ENCODE peak calls at places on chromosome 13, in four cellular contexts. One of them, this sample, is unnamed.
A peak's percentile ranks its signal among the peaks of the same experiment; 100 is the strongest.

GRCh38 chr13:29472317-29472961 is 123.0 kb downstream of the SLC7A1 start:
- DNase-seq in adrenal gland: peak; percentile 42
- DNase-seq in MCF 10A: peak; percentile 72
- DNase-seq in epithelial cell of esophagus: peak; percentile 72
- DNase-seq in this sample: no peak

GRCh38 chr13:113904411-113904810 is 40.5 kb upstream of the GAS6 start:
- DNase-seq in adrenal gland: peak; percentile 37
- DNase-seq in MCF 10A: peak; percentile 75
- DNase-seq in epithelial cell of esophagus: peak; percentile 61
- DNase-seq in this sample: peak; percentile 7

GRCh38 chr13:71712988-71713653 is 153.9 kb downstream of the DACH1 start:
- DNase-seq in MCF 10A: no peak
- DNase-seq in epithelial cell of esophagus: peak; percentile 5
- DNase-seq in adrenal gland: no peak
- DNase-seq in this sample: no peak

GRCh38 chr13:61770697-61771096 is 355.0 kb upstream of the PCDH20 start:
- DNase-seq in MCF 10A: no peak
- DNase-seq in epithelial cell of esophagus: no peak
- DNase-seq in adrenal gland: no peak
- DNase-seq in this sample: no peak

GRCh38 chr13:85657942-85658341 is 141.3 kb downstream of the SLITRK6 start:
- DNase-seq in adrenal gland: no peak
- DNase-seq in MCF 10A: no peak
- DNase-seq in epithelial cell of esophagus: no peak
- DNase-seq in this sample: no peak

GRCh38 chr13:65133094-65133493 is 2097.0 kb downstream of the PCDH9 start:
- DNase-seq in epithelial cell of esophagus: peak; percentile 10
- DNase-seq in MCF 10A: no peak
- DNase-seq in adrenal gland: no peak
- DNase-seq in this sample: no peak

GRCh38 chr13:43128504-43128929 is 105.1 kb downstream of the DNAJC15 start:
- DNase-seq in adrenal gland: no peak
- DNase-seq in MCF 10A: no peak
- DNase-seq in epithelial cell of esophagus: no peak
- DNase-seq in this sample: no peak

GRCh38 chr13:112968380-112968909 is 569 bp upstream of the MCF2L start:
- DNase-seq in adrenal gland: peak; percentile 45
- DNase-seq in epithelial cell of esophagus: no peak
- DNase-seq in MCF 10A: no peak
- DNase-seq in this sample: no peak

GRCh38 chr13:26497991-26498423 is 59.5 kb upstream of the WASF3 start:
- DNase-seq in epithelial cell of esophagus: peak; percentile 60
- DNase-seq in MCF 10A: peak; percentile 27
- DNase-seq in adrenal gland: no peak
- DNase-seq in this sample: no peak

GRCh38 chr13:62129000-62129551 is 713.4 kb upstream of the PCDH20 start:
- DNase-seq in epithelial cell of esophagus: no peak
- DNase-seq in MCF 10A: no peak
- DNase-seq in adrenal gland: no peak
- DNase-seq in this sample: no peak

GRCh38 chr13:32228330-32229041 is 86.7 kb downstream of the ZAR1L start:
- DNase-seq in MCF 10A: peak; percentile 35
- DNase-seq in epithelial cell of esophagus: peak; percentile 36
- DNase-seq in adrenal gland: no peak
- DNase-seq in this sample: no peak

GRCh38 chr13:36839281-36839680 is 20.3 kb downstream of the RFXAP start:
- DNase-seq in adrenal gland: no peak
- DNase-seq in epithelial cell of esophagus: no peak
- DNase-seq in MCF 10A: no peak
- DNase-seq in this sample: no peak

GRCh38 chr13:38662362-38662761 is 24.5 kb upstream of the FREM2 start:
- DNase-seq in MCF 10A: peak; percentile 53
- DNase-seq in epithelial cell of esophagus: peak; percentile 54
- DNase-seq in adrenal gland: peak; percentile 67
- DNase-seq in this sample: no peak

GRCh38 chr13:100428966-100429365 is 159.6 kb downstream of the GGACT start:
- DNase-seq in MCF 10A: no peak
- DNase-seq in epithelial cell of esophagus: no peak
- DNase-seq in adrenal gland: no peak
- DNase-seq in this sample: no peak

GRCh38 chr13:25588336-25589060 is 216.7 kb downstream of the ATP8A2 start:
- DNase-seq in MCF 10A: no peak
- DNase-seq in adrenal gland: no peak
- DNase-seq in epithelial cell of esophagus: no peak
- DNase-seq in this sample: no peak

GRCh38 chr13:94987869-94988268 is 275.5 kb upstream of the SOX21 start:
- DNase-seq in epithelial cell of esophagus: peak; percentile 57
- DNase-seq in MCF 10A: no peak
- DNase-seq in adrenal gland: no peak
- DNase-seq in this sample: no peak

GRCh38 chr13:62246581-62246980 is 830.9 kb upstream of the PCDH20 start:
- DNase-seq in adrenal gland: no peak
- DNase-seq in MCF 10A: no peak
- DNase-seq in epithelial cell of esophagus: no peak
- DNase-seq in this sample: no peak

GRCh38 chr13:45473627-45474026 is 8.9 kb downstream of the COG3 start:
- DNase-seq in adrenal gland: no peak
- DNase-seq in MCF 10A: no peak
- DNase-seq in epithelial cell of esophagus: no peak
- DNase-seq in this sample: no peak

GRCh38 chr13:54633461-54633860 is 1604.8 kb downstream of the OLFM4 start:
- DNase-seq in MCF 10A: no peak
- DNase-seq in adrenal gland: no peak
- DNase-seq in epithelial cell of esophagus: no peak
- DNase-seq in this sample: no peak

GRCh38 chr13:35332134-35332533 is 144.4 kb downstream of the MAB21L1 start:
- DNase-seq in adrenal gland: no peak
- DNase-seq in MCF 10A: no peak
- DNase-seq in epithelial cell of esophagus: no peak
- DNase-seq in this sample: no peak

GRCh38 chr13:36882829-36883390 is 37.1 kb downstream of the SMAD9 start:
- DNase-seq in MCF 10A: no peak
- DNase-seq in adrenal gland: no peak
- DNase-seq in epithelial cell of esophagus: no peak
- DNase-seq in this sample: no peak

GRCh38 chr13:21676611-21677021 is 5.7 kb downstream of the FGF9 start:
- DNase-seq in MCF 10A: peak; percentile 27
- DNase-seq in epithelial cell of esophagus: peak; percentile 48
- DNase-seq in adrenal gland: peak; percentile 26
- DNase-seq in this sample: no peak

GRCh38 chr13:85725433-85725832 is 73.8 kb downstream of the SLITRK6 start:
- DNase-seq in epithelial cell of esophagus: peak; percentile 38
- DNase-seq in adrenal gland: no peak
- DNase-seq in MCF 10A: no peak
- DNase-seq in this sample: no peak

GRCh38 chr13:110161112-110161897 is 145.7 kb downstream of the COL4A1 start:
- DNase-seq in epithelial cell of esophagus: peak; percentile 24
- DNase-seq in adrenal gland: no peak
- DNase-seq in MCF 10A: no peak
- DNase-seq in this sample: no peak

GRCh38 chr13:57629821-57630235 is 1.7 kb upstream of the PCDH17 start:
- DNase-seq in adrenal gland: peak; percentile 81
- DNase-seq in epithelial cell of esophagus: peak; percentile 46
- DNase-seq in MCF 10A: no peak
- DNase-seq in this sample: peak; percentile 95

DNA sequence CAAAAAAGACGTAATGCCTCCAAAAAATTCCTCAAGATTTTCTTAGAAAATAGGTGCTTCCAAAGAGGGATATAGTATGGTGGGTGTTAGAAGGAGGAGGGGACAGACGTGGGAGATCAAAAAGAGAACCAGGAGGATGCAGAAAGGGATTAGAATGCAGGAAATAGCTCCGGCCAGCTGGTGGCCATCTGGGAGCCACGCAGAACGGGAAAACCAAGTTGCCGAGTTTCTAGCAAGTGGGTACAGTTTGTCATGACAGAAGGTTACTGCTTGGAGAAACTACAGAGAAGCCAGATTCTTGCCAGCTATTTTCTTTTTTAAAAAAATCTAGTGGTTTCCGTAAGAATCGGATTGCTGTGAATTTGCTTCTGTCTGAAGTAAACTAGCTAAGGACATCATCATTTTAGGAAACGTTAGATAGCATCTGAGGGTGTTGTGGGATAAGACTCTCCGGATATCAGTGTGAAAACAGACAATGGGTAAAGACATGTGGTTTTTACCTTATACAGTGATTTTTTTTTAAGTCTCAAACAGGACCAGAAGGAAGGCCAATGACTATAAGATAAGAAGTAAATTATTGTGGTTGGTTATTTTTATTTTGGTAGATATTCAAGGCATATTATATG is 104.9 kb downstream of the HSPH1 start:
- DNase-seq in adrenal gland: no peak
- DNase-seq in MCF 10A: no peak
- DNase-seq in epithelial cell of esophagus: no peak
- DNase-seq in this sample: no peak
- TF ChIP-seq CTCF in adrenal gland: no peak
- TF ChIP-seq CTCF in MCF 10A: no peak
- TF ChIP-seq CTCF in epithelial cell of esophagus: no peak
- TF ChIP-seq CTCF in this sample: no peak

DNA sequence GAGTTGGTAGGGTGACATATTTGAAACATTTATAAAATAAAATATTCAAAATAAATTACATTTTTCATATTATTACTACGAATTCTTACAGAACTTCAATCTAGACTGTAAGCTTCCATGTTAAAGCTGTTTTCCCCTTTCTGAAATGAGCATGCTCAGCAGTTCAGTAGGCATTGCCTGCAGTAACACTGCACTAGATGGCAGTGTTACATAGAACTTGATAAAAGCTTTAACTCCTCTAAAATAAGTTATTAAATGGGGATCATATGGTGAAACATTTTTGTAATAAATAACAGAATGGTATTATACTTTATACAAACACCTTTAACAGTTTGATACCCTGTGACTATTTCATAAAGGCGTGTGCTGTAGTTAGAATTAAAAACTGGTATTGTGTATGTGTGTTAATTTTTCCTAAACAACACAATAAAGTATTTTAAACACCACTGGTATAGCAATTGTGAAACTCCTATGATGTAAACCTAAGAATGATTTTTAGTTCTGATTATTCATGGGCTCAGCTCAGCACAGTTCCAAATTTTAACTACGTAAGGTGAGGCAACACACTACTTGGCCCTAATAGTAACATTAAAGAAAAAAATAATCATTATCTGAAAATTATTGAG is 11.6 kb upstream of the GPR18 start:
- DNase-seq in adrenal gland: no peak
- DNase-seq in MCF 10A: peak; percentile 54
- DNase-seq in epithelial cell of esophagus: peak; percentile 55
- DNase-seq in this sample: no peak
- TF ChIP-seq CTCF in adrenal gland: peak; percentile 68
- TF ChIP-seq CTCF in MCF 10A: peak; percentile 43
- TF ChIP-seq CTCF in epithelial cell of esophagus: peak; percentile 69
- TF ChIP-seq CTCF in this sample: peak; percentile 76

DNA sequence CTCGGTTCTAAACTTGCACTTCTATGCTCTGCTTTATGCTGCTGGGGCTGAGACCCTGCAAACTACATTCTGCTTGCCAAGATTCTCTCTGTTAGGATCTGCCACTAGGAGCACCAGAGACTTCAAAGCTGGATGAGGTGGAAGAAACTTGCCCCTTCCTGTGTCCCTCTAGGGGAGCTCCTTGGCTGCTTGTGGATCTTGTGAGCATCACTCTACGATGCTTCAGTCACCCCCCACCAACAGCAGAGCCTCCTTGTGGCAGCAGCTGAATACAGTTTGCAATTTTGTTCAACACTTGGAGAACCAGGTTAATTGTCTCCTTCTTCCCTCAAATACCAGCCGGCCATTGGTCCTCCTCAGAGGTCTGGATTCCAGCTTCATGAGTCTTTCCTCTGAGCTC is 310.6 kb downstream of the FGF14 start:
- DNase-seq in MCF 10A: peak; percentile 18
- DNase-seq in epithelial cell of esophagus: peak; percentile 49
- DNase-seq in adrenal gland: no peak
- DNase-seq in this sample: no peak
- TF ChIP-seq CTCF in MCF 10A: no peak
- TF ChIP-seq CTCF in epithelial cell of esophagus: peak; percentile 25
- TF ChIP-seq CTCF in adrenal gland: no peak
- TF ChIP-seq CTCF in this sample: peak; percentile 38

GRCh38 chr13:47397739-47398138 is 500.9 kb upstream of the HTR2A start:
- DNase-seq in adrenal gland: no peak
- DNase-seq in epithelial cell of esophagus: peak; percentile 36
- DNase-seq in MCF 10A: peak; percentile 21
- DNase-seq in this sample: no peak
- TF ChIP-seq CTCF in adrenal gland: no peak
- TF ChIP-seq CTCF in epithelial cell of esophagus: no peak
- TF ChIP-seq CTCF in MCF 10A: no peak
- TF ChIP-seq CTCF in this sample: no peak

GRCh38 chr13:20090349-20090748 is 70.5 kb downstream of the GJA3 start:
- DNase-seq in adrenal gland: no peak
- DNase-seq in MCF 10A: no peak
- DNase-seq in epithelial cell of esophagus: no peak
- DNase-seq in this sample: no peak
- TF ChIP-seq CTCF in adrenal gland: no peak
- TF ChIP-seq CTCF in MCF 10A: peak; percentile 18
- TF ChIP-seq CTCF in epithelial cell of esophagus: peak; percentile 20
- TF ChIP-seq CTCF in this sample: no peak

GRCh38 chr13:23161176-23161825 is 19.5 kb upstream of the SGCG start:
- DNase-seq in epithelial cell of esophagus: no peak
- DNase-seq in MCF 10A: no peak
- DNase-seq in adrenal gland: no peak
- DNase-seq in this sample: no peak

GRCh38 chr13:23159587-23160240 is 21.1 kb upstream of the SGCG start:
- DNase-seq in MCF 10A: no peak
- DNase-seq in adrenal gland: no peak
- DNase-seq in epithelial cell of esophagus: peak; percentile 5
- DNase-seq in this sample: no peak

GRCh38 chr13:23159205-23159586 is 21.6 kb upstream of the SGCG start:
- DNase-seq in MCF 10A: peak; percentile 21
- DNase-seq in epithelial cell of esophagus: peak; percentile 46
- DNase-seq in adrenal gland: no peak
- DNase-seq in this sample: no peak

DNA sequence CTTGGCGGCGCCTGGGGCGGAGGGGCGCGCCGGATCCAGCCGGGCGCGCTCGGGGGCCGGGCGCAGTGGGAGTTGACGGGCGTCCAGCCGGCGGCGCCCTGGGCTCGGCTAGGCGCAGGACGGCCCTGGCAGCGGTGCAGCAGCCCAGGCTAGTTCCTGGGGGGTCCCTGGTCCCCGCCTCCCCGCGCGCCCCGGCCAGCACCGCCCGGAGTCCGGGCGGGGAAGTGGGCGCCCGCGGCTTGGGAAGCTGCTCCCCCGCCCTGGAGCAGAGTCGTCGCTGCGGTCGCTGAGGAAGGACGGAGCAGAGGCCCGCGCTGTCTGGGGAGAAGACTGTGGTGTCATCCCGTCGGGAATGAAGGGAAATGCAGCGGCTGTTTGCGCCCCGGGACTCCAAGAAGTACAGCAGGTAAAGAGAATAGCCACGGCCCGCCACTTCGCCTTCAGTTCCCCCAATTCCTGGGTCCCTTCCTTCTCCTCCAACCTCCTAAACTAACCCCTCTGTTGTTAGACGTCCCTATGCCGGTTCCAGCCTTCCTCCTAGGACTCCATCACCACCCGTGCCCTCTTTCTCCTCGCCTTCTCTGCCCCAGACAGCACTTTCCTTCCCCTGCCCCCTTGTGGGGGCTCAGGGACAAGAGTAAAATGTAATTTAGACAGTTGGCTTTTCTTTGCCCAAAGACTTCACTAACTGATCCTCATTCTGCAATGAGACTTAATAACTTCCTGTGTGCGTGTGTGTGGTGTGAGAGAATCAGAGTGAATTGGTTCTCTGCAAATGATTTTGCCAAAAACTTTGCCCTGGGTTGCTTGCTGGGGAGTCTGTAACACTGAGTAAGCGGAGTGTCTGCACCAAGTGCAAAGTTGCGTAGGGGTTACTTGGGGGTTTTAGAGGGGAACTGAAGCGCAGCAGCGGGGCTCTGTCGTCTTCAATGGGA is 20.3 kb upstream of the SGCG start:
- DNase-seq in epithelial cell of esophagus: peak; percentile 2
- DNase-seq in MCF 10A: no peak
- DNase-seq in adrenal gland: no peak
- DNase-seq in this sample: no peak
- TF ChIP-seq CTCF in epithelial cell of esophagus: no peak
- TF ChIP-seq CTCF in MCF 10A: no peak
- TF ChIP-seq CTCF in adrenal gland: no peak
- TF ChIP-seq CTCF in this sample: no peak